ENCODE peak calls at places on chromosome 22, in seven cellular contexts. Z is lower leg skin, U is cardiac fibroblast, C is body of pancreas, E is fibroblast of pulmonary artery, G is AG10803, S is fibroblast of mammary gland. N is an unnamed sample.

GRCh38 chr22:45627489-45628233 is 44.0 kb upstream of the ATXN10 start:
- DNase-seq in U (no peak), G (no peak), E (no peak), C (no peak), S (no peak), Z (no peak), N (no peak)

GRCh38 chr22:47168900-47169800 is 406.7 kb downstream of the TBC1D22A start:
- DNase-seq in E (peak), Z (peak), S (peak), G (no peak), C (peak), U (no peak), N (no peak)

GRCh38 chr22:46060292-46061123 is 83.5 kb upstream of the WNT7B start:
- DNase-seq in Z (no peak), E (no peak), G (no peak), C (no peak), U (no peak), S (peak), N (peak)

GRCh38 chr22:45587638-45588481 is 83.8 kb upstream of the ATXN10 start:
- DNase-seq in C (no peak), Z (no peak), U (peak), E (no peak), S (peak), G (peak), N (no peak)

GRCh38 chr22:45159652-45160462 is 3.9 kb upstream of the NUP50 start:
- DNase-seq in Z (no peak), G (no peak), U (no peak), S (peak), C (peak), E (peak), N (no peak)

GRCh38 chr22:42074153-42074750 is at the start of gene PHETA2:
- DNase-seq in U (peak), G (peak), E (peak), Z (peak), C (peak), S (peak), N (peak)

GRCh38 chr22:20993304-20994127 is 8.4 kb downstream of the THAP7 start:
- DNase-seq in E (no peak), S (no peak), Z (no peak), G (no peak), C (no peak), U (no peak), N (no peak)

GRCh38 chr22:19821523-19822300 is 33.0 kb downstream of the GNB1L start:
- DNase-seq in E (no peak), C (no peak), G (no peak), U (no peak), Z (peak), S (no peak), N (no peak)

GRCh38 chr22:45890351-45890635 is 86.7 kb downstream of the WNT7B start:
- DNase-seq in E (no peak), G (no peak), S (no peak), Z (no peak), U (no peak), C (no peak), N (no peak)

GRCh38 chr22:37933711-37934376 is 19.6 kb downstream of the C22orf23 start:
- DNase-seq in G (peak), E (peak), S (peak), Z (peak), C (peak), U (peak), N (peak)

GRCh38 chr22:32649515-32650200 is 151.8 kb upstream of the TIMP3 start:
- DNase-seq in Z (peak), E (no peak), G (peak), S (peak), C (peak), U (no peak), N (peak)

GRCh38 chr22:21587803-21588611 is 20.5 kb downstream of the UBE2L3 start:
- DNase-seq in S (peak), C (no peak), U (peak), E (peak), G (peak), Z (no peak), N (no peak)

GRCh38 chr22:36510966-36511881 is 4.4 kb upstream of the FOXRED2 start:
- DNase-seq in G (peak), C (peak), S (peak), E (peak), Z (no peak), U (peak), N (peak)

GRCh38 chr22:43007519-43008102 is 7.3 kb downstream of the PACSIN2 start:
- DNase-seq in E (peak), S (peak), G (peak), C (peak), U (no peak), Z (no peak), N (peak)

GRCh38 chr22:27032121-27032761 is 374.9 kb downstream of the MIAT start:
- DNase-seq in C (peak), S (no peak), G (no peak), U (no peak), E (no peak), Z (no peak), N (peak)

GRCh38 chr22:22855085-22855484 is 32.5 kb upstream of the IGLL5 start:
- DNase-seq in S (no peak), U (no peak), Z (no peak), E (no peak), G (no peak), C (no peak), N (no peak)

GRCh38 chr22:37627545-37627944 is 11.9 kb upstream of the SH3BP1 start:
- DNase-seq in C (no peak), S (no peak), U (no peak), Z (peak), G (no peak), E (no peak), N (no peak)

GRCh38 chr22:46070722-46071450 is 79.4 kb upstream of the PPARA start:
- DNase-seq in S (no peak), E (peak), G (peak), C (peak), Z (no peak), U (peak), N (peak)

GRCh38 chr22:31715157-31715778 is 34.7 kb downstream of the PRR14L start:
- DNase-seq in C (no peak), Z (no peak), E (peak), G (no peak), U (no peak), S (no peak), N (no peak)

GRCh38 chr22:19719055-19719482 is 4.3 kb upstream of the GP1BB start:
- DNase-seq in U (no peak), C (no peak), S (no peak), Z (no peak), G (no peak), E (no peak), N (no peak)

GRCh38 chr22:35638408-35638807 is 9.8 kb upstream of the APOL6 start:
- DNase-seq in Z (peak), G (peak), C (peak), E (peak), S (peak), U (peak), N (peak)

GRCh38 chr22:46336119-46337078 is 885 bp downstream of the TRMU start:
- DNase-seq in C (peak), S (no peak), G (no peak), Z (no peak), E (peak), U (peak), N (no peak)

GRCh38 chr22:41683052-41683451 is 5.6 kb downstream of the SNU13 start:
- DNase-seq in Z (no peak), C (no peak), U (no peak), G (no peak), E (no peak), S (no peak), N (no peak)

GRCh38 chr22:42946551-42947198 is 68.3 kb downstream of the PACSIN2 start:
- DNase-seq in U (no peak), E (no peak), Z (no peak), G (peak), S (no peak), C (no peak), N (no peak)

GRCh38 chr22:17773606-17774205 is 563 bp downstream of the BID start:
- DNase-seq in G (no peak), Z (no peak), E (no peak), C (peak), S (peak), U (peak), N (peak)

GRCh38 chr22:37566329-37566837 is 6.1 kb downstream of the CDC42EP1 start:
- DNase-seq in E (no peak), Z (no peak), U (no peak), S (no peak), G (no peak), C (no peak), N (no peak)

GRCh38 chr22:30940655-30941362 is 27.8 kb downstream of the MORC2 start:
- DNase-seq in G (no peak), U (no peak), E (no peak), Z (no peak), S (no peak), C (no peak), N (no peak)

GRCh38 chr22:20514658-20515406 is 7.4 kb downstream of the MED15 start:
- DNase-seq in Z (no peak), E (peak), S (peak), G (peak), C (no peak), U (peak), N (peak)

GRCh38 chr22:39713799-39714290 is 143.3 kb downstream of the CACNA1I start:
- DNase-seq in E (no peak), C (no peak), G (no peak), U (no peak), Z (no peak), S (no peak), N (no peak)
- H3K4me3 ChIP-seq in E (no peak), C (no peak), G (no peak), U (no peak), Z (no peak), S (no peak), N (no peak)

GRCh38 chr22:38950527-38951111 is 6.8 kb upstream of the APOBEC3A start:
- DNase-seq in G (no peak), C (no peak), Z (no peak), S (no peak), E (no peak), U (no peak), N (no peak)
- TF ChIP-seq CTCF in G (no peak), C (no peak), Z (no peak), S (no peak), E (no peak), U (no peak), N (no peak)

GRCh38 chr22:24244144-24244787 is 616 bp downstream of the GGT5 start:
- DNase-seq in E (peak), Z (no peak), G (peak), C (no peak), U (peak), S (peak), N (peak)
- H3K4me3 ChIP-seq in E (peak), Z (peak), G (no peak), C (no peak), U (peak), S (peak), N (peak)

GRCh38 chr22:48600681-48601080 is 1227.0 kb downstream of the BRD1 start:
- DNase-seq in C (no peak), G (no peak), S (no peak), E (no peak), U (no peak), Z (no peak), N (no peak)
- TF ChIP-seq CTCF in C (no peak), G (no peak), S (no peak), E (no peak), U (no peak), Z (no peak), N (no peak)

GRCh38 chr22:25752615-25753214 is 10.7 kb downstream of the MYO18B start:
- DNase-seq in G (no peak), S (no peak), U (no peak), C (no peak), Z (no peak), E (no peak), N (no peak)
- H3K4me3 ChIP-seq in G (no peak), S (no peak), U (no peak), C (no peak), Z (no peak), E (no peak), N (no peak)

DNA sequence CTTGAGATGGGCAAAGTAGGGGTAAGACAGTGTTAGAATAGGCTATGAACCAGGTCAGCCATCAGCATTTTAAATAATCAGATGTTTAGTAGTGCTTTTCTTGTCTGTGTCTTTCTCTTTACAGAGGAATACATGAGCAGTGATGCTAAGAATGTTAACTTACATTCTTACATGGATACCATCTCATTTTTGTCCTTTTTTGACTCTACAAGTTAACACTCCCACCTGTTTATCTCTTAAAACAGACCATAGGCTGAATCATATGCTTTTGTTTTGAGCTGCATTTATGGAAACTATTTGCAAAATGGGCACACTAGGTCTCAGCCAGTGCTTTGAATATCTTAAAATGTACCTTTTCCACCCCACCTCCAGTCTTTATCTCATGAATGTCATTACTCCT is 25.6 kb upstream of the ADSL start:
- DNase-seq in C (no peak), Z (no peak), G (no peak), E (no peak), U (no peak), S (no peak), N (no peak)
- TF ChIP-seq CTCF in C (no peak), Z (no peak), G (no peak), E (no peak), U (no peak), S (no peak), N (no peak)

GRCh38 chr22:50600967-50601668 is 525 bp downstream of the MAPK8IP2 start:
- DNase-seq in E (no peak), G (no peak), Z (no peak), S (no peak), C (no peak), U (no peak), N (no peak)
- H3K4me3 ChIP-seq in E (no peak), G (no peak), Z (no peak), S (no peak), C (no peak), U (peak), N (no peak)

DNA sequence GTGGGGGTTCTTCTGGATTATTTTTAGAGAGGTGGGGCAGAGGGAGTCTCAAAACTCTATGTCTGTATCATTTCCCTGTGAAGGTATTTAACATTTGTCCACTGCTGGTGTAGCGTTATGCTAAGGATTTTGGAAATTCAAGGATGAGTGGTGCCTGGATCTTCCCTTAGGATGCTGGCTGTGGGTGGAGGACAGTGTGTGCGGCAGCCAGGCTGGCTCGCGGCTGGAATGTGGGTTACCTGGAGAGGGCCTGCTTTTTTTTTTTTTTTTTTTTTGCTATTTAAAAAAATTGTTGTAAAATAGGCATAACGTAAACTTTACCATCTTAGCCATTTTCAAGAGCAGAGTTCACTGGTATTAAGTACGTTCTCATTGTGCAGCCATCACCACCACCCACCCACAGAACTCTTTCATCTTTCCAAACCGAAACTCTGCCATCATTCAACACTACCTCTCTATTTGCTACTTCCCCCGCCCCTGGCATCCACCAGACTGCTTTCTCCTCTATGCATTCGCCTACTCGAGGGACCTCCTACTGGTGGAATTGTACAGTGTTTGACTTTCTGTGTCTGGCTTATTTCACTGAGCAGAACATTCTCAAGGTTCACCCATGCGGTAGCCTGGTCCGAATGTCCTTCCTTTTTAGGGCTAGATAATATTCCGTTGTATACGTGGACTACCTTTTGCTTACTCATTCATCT is 67.1 kb downstream of the PARVB start:
- DNase-seq in Z (no peak), E (peak), C (no peak), U (peak), S (peak), G (no peak), N (peak)
- TF ChIP-seq CTCF in Z (no peak), E (peak), C (no peak), U (peak), S (peak), G (peak), N (peak)

GRCh38 chr22:48488611-48489456 is 1338.8 kb downstream of the BRD1 start:
- DNase-seq in U (no peak), G (no peak), E (no peak), C (no peak), S (no peak), Z (peak), N (no peak)
- H3K4me3 ChIP-seq in U (no peak), G (peak), E (no peak), C (no peak), S (no peak), Z (no peak), N (no peak)

N was measured in astrocyte of the spinal cord.